ENCODE peak calls at places on chromosomes 13 and 19, in nine cellular contexts. N is HFFc6; C is mucosa of descending colon; K is tibial nerve; V is thoracic aorta; L is CD4-positive, alpha-beta T cell; D is kidney; Z is WERI-Rb-1; O is left ventricle myocardium inferior. G is an unnamed sample.

GRCh38 chr13:99648266-99648665 is 147.0 kb downstream of the TM9SF2 start:
- DNase-seq in N (no peak), C (no peak), K (no peak), V (no peak), L (no peak), D (no peak), Z (no peak), O (no peak), G (no peak)

GRCh38 chr19:2047449-2048103 is 3.5 kb downstream of the MKNK2 start:
- DNase-seq in N (peak; percentile 29), C (peak; percentile 68), K (no peak), V (no peak), L (peak; percentile 14), D (peak; percentile 90), Z (no peak), O (no peak), G (no peak)

GRCh38 chr19:18470153-18470552 is 32.2 kb upstream of the ISYNA1 start:
- DNase-seq in N (no peak), C (no peak), K (no peak), V (no peak), L (no peak), D (no peak), Z (peak; percentile 55), O (no peak), G (peak; percentile 37)

GRCh38 chr13:31545616-31546015 is 193.7 kb upstream of the RXFP2 start:
- DNase-seq in N (peak; percentile 21), C (no peak), K (no peak), V (no peak), L (no peak), D (no peak), Z (no peak), O (no peak), G (no peak)

GRCh38 chr19:464146-464545 is 3.3 kb upstream of the SHC2 start:
- DNase-seq in N (no peak), C (no peak), K (no peak), V (no peak), L (no peak), D (no peak), Z (no peak), O (no peak), G (no peak)

GRCh38 chr13:113897161-113897560 is 33.3 kb upstream of the GAS6 start:
- DNase-seq in N (peak; percentile 97), C (no peak), K (no peak), V (no peak), L (no peak), D (no peak), Z (no peak), O (no peak), G (no peak)

GRCh38 chr13:83773961-83774360 is 108.3 kb downstream of the SLITRK1 start:
- DNase-seq in N (no peak), C (no peak), K (no peak), V (no peak), L (no peak), D (no peak), Z (no peak), O (no peak), G (no peak)

GRCh38 chr19:47309608-47310007 is at the start of gene C5AR1:
- DNase-seq in N (no peak), C (no peak), K (no peak), V (no peak), L (no peak), D (no peak), Z (no peak), O (peak; percentile 41), G (no peak)

GRCh38 chr13:27960362-27961226 is 8.5 kb downstream of the CDX2 start:
- DNase-seq in N (peak; percentile 18), C (peak; percentile 91), K (no peak), V (no peak), L (no peak), D (no peak), Z (peak; percentile 77), O (peak; percentile 35), G (peak; percentile 61)

GRCh38 chr19:6730153-6730804 is 7.1 kb downstream of the GPR108 start:
- DNase-seq in N (no peak), C (peak; percentile 94), K (peak; percentile 86), V (no peak), L (no peak), D (peak; percentile 94), Z (peak; percentile 47), O (no peak), G (no peak)

GRCh38 chr13:101881593-101881992 is 429.1 kb downstream of the ITGBL1 start:
- DNase-seq in N (no peak), C (no peak), K (no peak), V (no peak), L (no peak), D (no peak), Z (no peak), O (no peak), G (no peak)

GRCh38 chr19:4534836-4535658 is at the start of gene PLIN5:
- DNase-seq in N (peak; percentile 15), C (peak; percentile 87), K (no peak), V (no peak), L (no peak), D (peak; percentile 95), Z (peak; percentile 97), O (peak; percentile 81), G (peak; percentile 83)

GRCh38 chr13:83738407-83738806 is 143.9 kb downstream of the SLITRK1 start:
- DNase-seq in N (no peak), C (no peak), K (no peak), V (no peak), L (no peak), D (no peak), Z (no peak), O (no peak), G (no peak)

GRCh38 chr13:20174656-20175405 is 14.0 kb upstream of the GJA3 start:
- DNase-seq in N (peak; percentile 92), C (peak; percentile 74), K (peak; percentile 44), V (peak; percentile 80), L (no peak), D (peak; percentile 94), Z (no peak), O (peak; percentile 42), G (no peak)

GRCh38 chr13:96200810-96201209 is 110.9 kb downstream of the HS6ST3 start:
- DNase-seq in N (no peak), C (no peak), K (no peak), V (no peak), L (no peak), D (no peak), Z (peak; percentile 17), O (no peak), G (no peak)

GRCh38 chr19:17172624-17173345 is 42.4 kb upstream of the USE1 start:
- DNase-seq in N (no peak), C (no peak), K (no peak), V (no peak), L (no peak), D (no peak), Z (no peak), O (no peak), G (no peak)

GRCh38 chr13:75829874-75830273 is 193.7 kb downstream of the LMO7 start:
- DNase-seq in N (no peak), C (no peak), K (no peak), V (no peak), L (no peak), D (no peak), Z (no peak), O (no peak), G (no peak)

GRCh38 chr13:90362718-90363117 is 984.8 kb upstream of the MIR17HG start:
- DNase-seq in N (no peak), C (no peak), K (no peak), V (no peak), L (no peak), D (no peak), Z (no peak), O (no peak), G (no peak)

GRCh38 chr13:90360785-90361184 is 986.7 kb upstream of the MIR17HG start:
- DNase-seq in N (no peak), C (no peak), K (no peak), V (no peak), L (no peak), D (no peak), Z (no peak), O (no peak), G (no peak)

GRCh38 chr13:90365130-90365529 is 982.4 kb upstream of the MIR17HG start:
- DNase-seq in N (no peak), C (no peak), K (no peak), V (no peak), L (no peak), D (no peak), Z (no peak), O (no peak), G (no peak)
- TF ChIP-seq CTCF in N (peak; percentile 59), C (no peak), K (no peak), V (no peak), L (no peak), D (no peak), Z (no peak), O (peak; percentile 54), G (peak; percentile 53)

GRCh38 chr13:24985102-24985501 is 110.8 kb upstream of the PABPC3 start:
- DNase-seq in N (no peak), C (no peak), K (no peak), V (no peak), L (no peak), D (no peak), Z (peak; percentile 68), O (no peak), G (no peak)
- TF ChIP-seq CTCF in N (no peak), C (no peak), K (no peak), V (no peak), L (no peak), D (no peak), Z (peak; percentile 87), O (no peak), G (no peak)

GRCh38 chr19:50349277-50350057 is 16.0 kb downstream of the NAPSA start:
- DNase-seq in N (no peak), C (no peak), K (no peak), V (no peak), L (no peak), D (no peak), Z (no peak), O (no peak), G (no peak)
- TF ChIP-seq CTCF in N (peak; percentile 12), C (no peak), K (no peak), V (no peak), L (no peak), D (no peak), Z (no peak), O (no peak), G (no peak)

GRCh38 chr19:10768936-10769335 is 51.1 kb downstream of the DNM2 start:
- DNase-seq in N (no peak), C (no peak), K (no peak), V (no peak), L (no peak), D (no peak), Z (no peak), O (no peak), G (no peak)

GRCh38 chr19:10766681-10767201 is 48.9 kb downstream of the DNM2 start:
- DNase-seq in N (peak; percentile 4), C (no peak), K (no peak), V (no peak), L (no peak), D (peak; percentile 81), Z (no peak), O (peak; percentile 49), G (no peak)

GRCh38 chr19:10768369-10768768 is 50.5 kb downstream of the DNM2 start:
- DNase-seq in N (no peak), C (no peak), K (no peak), V (no peak), L (no peak), D (no peak), Z (no peak), O (no peak), G (no peak)

GRCh38 chr19:10767726-10768125 is 49.8 kb downstream of the DNM2 start:
- DNase-seq in N (no peak), C (no peak), K (no peak), V (no peak), L (no peak), D (no peak), Z (no peak), O (no peak), G (no peak)

GRCh38 chr19:10769533-10770491 is 51.9 kb downstream of the DNM2 start:
- DNase-seq in N (peak; percentile 7), C (no peak), K (peak; percentile 27), V (no peak), L (peak; percentile 32), D (no peak), Z (peak; percentile 77), O (peak; percentile 80), G (no peak)
- TF ChIP-seq CTCF in N (peak; percentile 51), C (no peak), K (no peak), V (peak; percentile 40), L (peak; percentile 41), D (peak; percentile 59), Z (peak; percentile 73), O (peak; percentile 47), G (peak; percentile 43)

G was measured in neural crest cell.